ENCODE peak calls at places on chromosomes 7 and 10, in nine cellular contexts. H is body of pancreas, A is mesenchymal stem cell, G is dermis microvascular lymphatic vessel endothelial cell, K is AML-193, Q is Calu3, F is AG10803, B is NCI-H774, T is uterus. P is an unnamed sample.

GRCh38 chr7:22666732-22667131 is 60.3 kb upstream of the IL6 start:
- DNase-seq in F (peak), G (peak), B (no peak), T (no peak), K (no peak), A (no peak), Q (peak), H (no peak), P (no peak)

GRCh38 chr10:89904755-89905154 is 203.4 kb downstream of the KIF20B start:
- DNase-seq in K (no peak), T (no peak), G (no peak), H (no peak), Q (no peak), B (no peak), F (no peak), A (no peak), P (no peak)

GRCh38 chr7:29609162-29610030 is 45.8 kb downstream of the PRR15 start:
- DNase-seq in A (peak), F (peak), B (peak), T (no peak), G (peak), Q (peak), H (peak), K (no peak), P (no peak)

GRCh38 chr10:43963793-43964425 is 315.2 kb upstream of the ZNF32 start:
- DNase-seq in G (no peak), B (no peak), K (no peak), F (no peak), T (no peak), Q (no peak), A (peak), H (no peak), P (no peak)

GRCh38 chr7:45574521-45575500 is 643 bp downstream of the ADCY1 start:
- DNase-seq in G (peak), B (peak), F (peak), Q (peak), A (peak), K (no peak), T (no peak), H (peak), P (peak)

GRCh38 chr10:117442521-117442920 is 67.3 kb upstream of the PDZD8 start:
- DNase-seq in Q (no peak), H (no peak), G (no peak), K (no peak), B (no peak), T (no peak), A (no peak), F (peak), P (no peak)

GRCh38 chr7:42981595-42981994 is 49.4 kb downstream of the MRPL32 start:
- DNase-seq in Q (no peak), T (no peak), F (peak), K (no peak), A (no peak), G (no peak), H (no peak), B (no peak), P (no peak)

GRCh38 chr7:150375662-150376521 is 3.2 kb upstream of the ZNF775 start:
- DNase-seq in T (no peak), B (no peak), G (no peak), Q (no peak), A (no peak), H (no peak), K (no peak), F (no peak), P (no peak)

GRCh38 chr10:116809528-116810500 is 39.5 kb upstream of the ENO4 start:
- DNase-seq in G (no peak), F (no peak), T (no peak), H (peak), Q (peak), B (peak), A (no peak), K (no peak), P (no peak)

P was measured in frontal cortex.